ENCODE peak calls at places on chromosomes 5 and 9, in five cellular contexts. F is uterus, V is GM20000, K is AG04450, A is astrocyte of the cerebellum. W is an unnamed sample.

GRCh38 chr9:136564379-136564988 is 18.6 kb upstream of the NOTCH1 start:
- DNase-seq in F (peak), V (peak), K (no peak), A (no peak), W (no peak)

GRCh38 chr5:131795879-131796792 is 681 bp downstream of the FNIP1 start:
- DNase-seq in F (peak), V (peak), K (no peak), A (peak), W (peak)

GRCh38 chr5:61344187-61344944 is 12.3 kb downstream of the ZSWIM6 start:
- DNase-seq in F (no peak), V (no peak), K (no peak), A (no peak), W (no peak)

GRCh38 chr5:142398719-142399034 is 73.9 kb upstream of the SPRY4 start:
- DNase-seq in F (no peak), V (no peak), K (no peak), A (no peak), W (no peak)

GRCh38 chr9:129619787-129620668 is 873 bp downstream of the C9orf50 start:
- DNase-seq in F (no peak), V (no peak), K (no peak), A (no peak), W (no peak)

GRCh38 chr5:103305829-103306228 is 47.3 kb downstream of the MACIR start:
- DNase-seq in F (no peak), V (no peak), K (no peak), A (no peak), W (no peak)

GRCh38 chr5:59765446-59765845 is 128.1 kb downstream of the PDE4D start:
- DNase-seq in F (no peak), V (no peak), K (no peak), A (no peak), W (no peak)

GRCh38 chr5:65121880-65122436 is 353.2 kb downstream of the CWC27 start:
- DNase-seq in F (no peak), V (no peak), K (no peak), A (no peak), W (peak)

GRCh38 chr9:35729700-35730485 is 2.1 kb downstream of the TLN1 start:
- DNase-seq in F (peak), V (peak), K (peak), A (peak), W (peak)

GRCh38 chr5:45288746-45289145 is 407.4 kb downstream of the HCN1 start:
- DNase-seq in F (no peak), V (no peak), K (no peak), A (no peak), W (no peak)

GRCh38 chr5:172478256-172478655 is 23.9 kb upstream of the SH3PXD2B start:
- DNase-seq in F (no peak), V (no peak), K (no peak), A (no peak), W (no peak)

GRCh38 chr9:7097040-7097715 is 339.4 kb downstream of the KDM4C start:
- DNase-seq in F (no peak), V (no peak), K (no peak), A (no peak), W (no peak)

GRCh38 chr9:114386886-114387677 is 700 bp downstream of the AKNA start:
- DNase-seq in F (peak), V (no peak), K (no peak), A (no peak), W (peak)

GRCh38 chr5:28766565-28767158 is 1728.3 kb upstream of the CDH9 start:
- DNase-seq in F (no peak), V (no peak), K (no peak), A (peak), W (peak)

GRCh38 chr9:130768265-130768664 is 66.8 kb upstream of the ABL1 start:
- DNase-seq in F (no peak), V (no peak), K (no peak), A (no peak), W (no peak)

GRCh38 chr5:151743535-151743934 is 14.9 kb downstream of the ATOX1 start:
- DNase-seq in F (no peak), V (no peak), K (no peak), A (no peak), W (no peak)

GRCh38 chr5:35306716-35307365 is 76.6 kb upstream of the PRLR start:
- DNase-seq in F (no peak), V (no peak), K (no peak), A (no peak), W (no peak)

GRCh38 chr5:172678902-172679301 is 37.8 kb downstream of the NEURL1B start:
- DNase-seq in F (peak), V (no peak), K (no peak), A (no peak), W (no peak)

GRCh38 chr5:97874491-97874890 is 691.4 kb upstream of the RIOK2 start:
- DNase-seq in F (no peak), V (no peak), K (no peak), A (no peak), W (no peak)

GRCh38 chr9:35696520-35697215 is 6.9 kb upstream of the TPM2 start:
- DNase-seq in F (peak), V (peak), K (no peak), A (no peak), W (peak)

GRCh38 chr5:96566775-96567174 is 95.4 kb upstream of the CAST start:
- DNase-seq in F (no peak), V (no peak), K (no peak), A (no peak), W (no peak)

GRCh38 chr5:23445573-23445972 is 61.8 kb upstream of the PRDM9 start:
- DNase-seq in F (no peak), V (no peak), K (no peak), A (no peak), W (no peak)

GRCh38 chr5:146662229-146662628 is 146.2 kb upstream of the GPR151 start:
- DNase-seq in F (no peak), V (no peak), K (no peak), A (no peak), W (no peak)
- TF ChIP-seq CTCF in F (no peak), V (no peak), K (peak), A (peak), W (peak)

DNA sequence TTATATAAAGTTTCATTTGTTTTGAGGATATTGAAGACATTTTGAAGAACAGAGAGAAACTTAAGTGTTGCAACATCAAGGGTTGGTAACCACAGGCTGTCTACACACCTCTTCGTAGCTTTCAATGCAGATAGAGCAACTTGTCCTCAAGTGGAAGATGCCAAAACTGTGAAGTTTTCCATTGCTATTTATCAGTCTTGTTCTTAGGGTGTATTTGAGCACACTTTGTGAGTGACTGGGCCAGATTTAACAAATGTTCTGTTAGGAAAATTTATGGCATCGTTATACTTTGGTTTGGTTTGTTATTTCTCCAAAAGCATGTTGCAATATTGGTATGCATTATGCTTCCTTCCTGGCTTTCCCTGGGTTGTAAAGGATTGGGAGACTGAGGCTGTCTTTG is 31.6 kb downstream of the NNT start:
- DNase-seq in F (no peak), V (no peak), K (no peak), A (no peak), W (no peak)
- TF ChIP-seq CTCF in F (no peak), V (no peak), K (no peak), A (no peak), W (no peak)

GRCh38 chr5:62475072-62475471 is 62.5 kb downstream of the IPO11 start:
- DNase-seq in F (no peak), V (no peak), K (no peak), A (peak), W (no peak)

GRCh38 chr5:62477801-62478200 is 65.2 kb downstream of the IPO11 start:
- DNase-seq in F (no peak), V (no peak), K (no peak), A (no peak), W (no peak)

GRCh38 chr5:62473209-62473608 is 60.6 kb downstream of the IPO11 start:
- DNase-seq in F (no peak), V (no peak), K (no peak), A (no peak), W (no peak)
- TF ChIP-seq CTCF in F (no peak), V (no peak), K (no peak), A (no peak), W (no peak)

GRCh38 chr5:7759257-7759871 is 91.6 kb downstream of the CFAP90 start:
- DNase-seq in F (no peak), V (no peak), K (no peak), A (no peak), W (no peak)

GRCh38 chr5:7759951-7760580 is 90.9 kb downstream of the CFAP90 start:
- DNase-seq in F (no peak), V (no peak), K (no peak), A (no peak), W (no peak)

GRCh38 chr5:7763621-7764072 is 87.3 kb downstream of the CFAP90 start:
- DNase-seq in F (no peak), V (no peak), K (no peak), A (no peak), W (no peak)

GRCh38 chr5:7764452-7764851 is 86.5 kb downstream of the CFAP90 start:
- DNase-seq in F (no peak), V (no peak), K (no peak), A (no peak), W (no peak)

DNA sequence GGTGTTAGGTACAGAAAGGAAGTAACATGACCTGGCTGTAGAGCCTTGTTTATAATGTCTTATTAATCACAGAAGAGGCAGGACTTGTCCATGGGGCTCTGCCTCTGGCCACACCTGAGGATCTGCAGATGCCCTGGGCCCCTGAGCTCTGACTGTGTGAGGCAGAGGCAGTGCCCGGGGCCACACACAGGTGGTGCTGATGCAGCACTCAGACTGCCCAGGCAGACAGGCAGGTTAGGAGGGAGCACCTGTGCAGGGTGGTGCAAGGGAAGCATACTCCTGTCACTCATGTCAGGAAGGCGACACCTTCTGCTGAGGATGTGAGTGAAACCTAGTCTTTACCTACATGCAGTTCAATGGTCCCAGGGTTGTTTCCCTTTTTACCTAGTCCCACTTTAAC is 88.7 kb downstream of the CFAP90 start:
- DNase-seq in F (no peak), V (no peak), K (no peak), A (no peak), W (no peak)
- TF ChIP-seq CTCF in F (no peak), V (no peak), K (no peak), A (no peak), W (no peak)

DNA sequence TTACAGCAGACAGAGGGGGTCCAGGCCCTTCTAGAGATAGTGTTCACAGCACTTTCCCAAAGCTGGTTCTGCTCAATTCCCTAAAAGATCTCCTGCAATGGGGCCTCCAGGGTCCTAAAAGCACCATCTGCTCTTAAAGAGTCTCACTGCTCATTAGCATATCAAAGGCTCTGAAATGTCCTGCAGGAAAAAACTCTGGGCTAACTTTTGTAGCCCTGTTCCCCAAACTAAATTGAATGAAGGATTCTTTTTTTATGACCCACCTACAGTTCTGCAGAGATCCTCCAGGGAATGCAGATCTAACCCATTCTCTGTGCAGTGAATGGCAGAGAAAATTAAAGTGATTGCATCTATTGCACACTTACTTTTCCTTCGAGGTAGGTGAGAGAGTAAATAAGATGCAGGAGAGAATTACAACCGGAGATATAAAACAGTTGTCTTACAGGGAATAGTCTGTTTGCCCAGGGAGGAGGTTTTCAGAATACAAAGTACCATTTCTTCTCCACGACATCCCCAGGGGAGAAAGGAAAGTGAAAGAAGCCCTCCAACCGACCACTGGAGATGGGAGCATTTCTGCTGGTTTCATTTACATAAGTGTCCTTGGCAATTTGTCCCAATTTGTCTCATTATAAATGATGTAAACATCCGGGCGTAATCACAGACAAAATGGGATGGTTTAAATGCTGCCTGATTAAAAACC is 113.8 kb downstream of the KCNIP1 start:
- DNase-seq in F (no peak), V (no peak), K (no peak), A (no peak), W (no peak)
- TF ChIP-seq CTCF in F (no peak), V (no peak), K (no peak), A (no peak), W (no peak)

GRCh38 chr5:51416149-51416548 is 32.9 kb downstream of the ISL1 start:
- DNase-seq in F (no peak), V (no peak), K (no peak), A (no peak), W (no peak)
- TF ChIP-seq CTCF in F (no peak), V (no peak), K (no peak), A (no peak), W (no peak)

W was measured in activated CD8-positive, alpha-beta T cell treated with anti-CD3 and anti-CD28 coated beads for 36 hours.